ENCODE peak calls at places on chromosome 14, in six cellular contexts. One of them, this sample, is unnamed.

GRCh38 chr14:33933386-33933934 is 17.4 kb downstream of the EGLN3 start:
- DNase-seq in NCI-H2029: peak
- DNase-seq in mucosa of descending colon: no peak
- DNase-seq in mesothelial cell of epicardium: no peak
- DNase-seq in neuronal stem cell: peak
- DNase-seq in AG04450: no peak
- DNase-seq in this sample: no peak

GRCh38 chr14:100592972-100593371 is 5.8 kb upstream of the BEGAIN start:
- DNase-seq in NCI-H2029: no peak
- DNase-seq in mucosa of descending colon: peak
- DNase-seq in mesothelial cell of epicardium: no peak
- DNase-seq in neuronal stem cell: no peak
- DNase-seq in AG04450: no peak
- DNase-seq in this sample: no peak

GRCh38 chr14:88546621-88547385 is 8.0 kb downstream of the PTPN21 start:
- DNase-seq in NCI-H2029: no peak
- DNase-seq in mucosa of descending colon: no peak
- DNase-seq in mesothelial cell of epicardium: no peak
- DNase-seq in neuronal stem cell: no peak
- DNase-seq in AG04450: peak
- DNase-seq in this sample: no peak

GRCh38 chr14:97005908-97006307 is 208.7 kb downstream of the VRK1 start:
- DNase-seq in NCI-H2029: no peak
- DNase-seq in mucosa of descending colon: no peak
- DNase-seq in mesothelial cell of epicardium: no peak
- DNase-seq in neuronal stem cell: no peak
- DNase-seq in AG04450: no peak
- DNase-seq in this sample: no peak

GRCh38 chr14:91154851-91155625 is 41.2 kb downstream of the DGLUCY start:
- DNase-seq in NCI-H2029: peak
- DNase-seq in mucosa of descending colon: peak
- DNase-seq in mesothelial cell of epicardium: no peak
- DNase-seq in neuronal stem cell: no peak
- DNase-seq in AG04450: peak
- DNase-seq in this sample: no peak

GRCh38 chr14:80491131-80491530 is 279.8 kb upstream of the DIO2 start:
- DNase-seq in NCI-H2029: no peak
- DNase-seq in mucosa of descending colon: peak
- DNase-seq in mesothelial cell of epicardium: no peak
- DNase-seq in neuronal stem cell: no peak
- DNase-seq in AG04450: no peak
- DNase-seq in this sample: no peak

GRCh38 chr14:91693342-91693741 is 38.5 kb downstream of the CATSPERB start:
- DNase-seq in NCI-H2029: no peak
- DNase-seq in mucosa of descending colon: no peak
- DNase-seq in mesothelial cell of epicardium: no peak
- DNase-seq in neuronal stem cell: no peak
- DNase-seq in AG04450: no peak
- DNase-seq in this sample: no peak

GRCh38 chr14:72439707-72440106 is 454.2 kb downstream of the DPF3 start:
- DNase-seq in NCI-H2029: no peak
- DNase-seq in mucosa of descending colon: no peak
- DNase-seq in mesothelial cell of epicardium: no peak
- DNase-seq in neuronal stem cell: no peak
- DNase-seq in AG04450: no peak
- DNase-seq in this sample: no peak

GRCh38 chr14:95993768-95994592 is 45.2 kb upstream of the C14orf132 start:
- DNase-seq in NCI-H2029: peak
- DNase-seq in mucosa of descending colon: no peak
- DNase-seq in mesothelial cell of epicardium: no peak
- DNase-seq in neuronal stem cell: peak
- DNase-seq in AG04450: peak
- DNase-seq in this sample: peak

GRCh38 chr14:101783260-101784016 is 21.9 kb downstream of the PPP2R5C start:
- DNase-seq in NCI-H2029: no peak
- DNase-seq in mucosa of descending colon: no peak
- DNase-seq in mesothelial cell of epicardium: no peak
- DNase-seq in neuronal stem cell: no peak
- DNase-seq in AG04450: no peak
- DNase-seq in this sample: no peak

GRCh38 chr14:63853831-63854293 is 1.1 kb downstream of the SYNE2 start:
- DNase-seq in NCI-H2029: no peak
- DNase-seq in mucosa of descending colon: peak
- DNase-seq in mesothelial cell of epicardium: peak
- DNase-seq in neuronal stem cell: peak
- DNase-seq in AG04450: no peak
- DNase-seq in this sample: no peak

GRCh38 chr14:24052656-24053547 is 1.1 kb downstream of the CARMIL3 start:
- DNase-seq in NCI-H2029: no peak
- DNase-seq in mucosa of descending colon: peak
- DNase-seq in mesothelial cell of epicardium: peak
- DNase-seq in neuronal stem cell: no peak
- DNase-seq in AG04450: no peak
- DNase-seq in this sample: no peak

GRCh38 chr14:98514016-98514415 is 758.0 kb downstream of the BCL11B start:
- DNase-seq in NCI-H2029: no peak
- DNase-seq in mucosa of descending colon: no peak
- DNase-seq in mesothelial cell of epicardium: no peak
- DNase-seq in neuronal stem cell: no peak
- DNase-seq in AG04450: no peak
- DNase-seq in this sample: no peak

GRCh38 chr14:64279719-64280668 is 14.2 kb downstream of the ESR2 start:
- DNase-seq in NCI-H2029: no peak
- DNase-seq in mucosa of descending colon: no peak
- DNase-seq in mesothelial cell of epicardium: no peak
- DNase-seq in neuronal stem cell: no peak
- DNase-seq in AG04450: no peak
- DNase-seq in this sample: no peak

GRCh38 chr14:21191261-21191808 is 35.5 kb upstream of the OR5AU1 start:
- DNase-seq in NCI-H2029: no peak
- DNase-seq in mucosa of descending colon: no peak
- DNase-seq in mesothelial cell of epicardium: no peak
- DNase-seq in neuronal stem cell: no peak
- DNase-seq in AG04450: no peak
- DNase-seq in this sample: no peak

GRCh38 chr14:36974985-36975384 is 197.4 kb downstream of the SLC25A21 start:
- DNase-seq in NCI-H2029: no peak
- DNase-seq in mucosa of descending colon: no peak
- DNase-seq in mesothelial cell of epicardium: no peak
- DNase-seq in neuronal stem cell: no peak
- DNase-seq in AG04450: no peak
- DNase-seq in this sample: no peak

GRCh38 chr14:31787377-31787776 is 226.2 kb downstream of the NUBPL start:
- DNase-seq in NCI-H2029: no peak
- DNase-seq in mucosa of descending colon: no peak
- DNase-seq in mesothelial cell of epicardium: no peak
- DNase-seq in neuronal stem cell: no peak
- DNase-seq in AG04450: no peak
- DNase-seq in this sample: no peak

GRCh38 chr14:89455412-89455811 is 38.4 kb upstream of the FOXN3 start:
- DNase-seq in NCI-H2029: no peak
- DNase-seq in mucosa of descending colon: peak
- DNase-seq in mesothelial cell of epicardium: peak
- DNase-seq in neuronal stem cell: no peak
- DNase-seq in AG04450: no peak
- DNase-seq in this sample: no peak

GRCh38 chr14:75648066-75648838 is 12.4 kb downstream of the ERG28 start:
- DNase-seq in NCI-H2029: peak
- DNase-seq in mucosa of descending colon: no peak
- DNase-seq in mesothelial cell of epicardium: no peak
- DNase-seq in neuronal stem cell: no peak
- DNase-seq in AG04450: peak
- DNase-seq in this sample: no peak

GRCh38 chr14:75249251-75249957 is 29.2 kb upstream of the FOS start:
- DNase-seq in NCI-H2029: peak
- DNase-seq in mucosa of descending colon: no peak
- DNase-seq in mesothelial cell of epicardium: no peak
- DNase-seq in neuronal stem cell: no peak
- DNase-seq in AG04450: no peak
- DNase-seq in this sample: no peak

GRCh38 chr14:105430042-105430441 is 10.4 kb downstream of the MTA1 start:
- DNase-seq in NCI-H2029: no peak
- DNase-seq in mucosa of descending colon: no peak
- DNase-seq in mesothelial cell of epicardium: no peak
- DNase-seq in neuronal stem cell: no peak
- DNase-seq in AG04450: no peak
- DNase-seq in this sample: no peak

GRCh38 chr14:34684578-34684977 is 29.8 kb downstream of the CFL2 start:
- DNase-seq in NCI-H2029: no peak
- DNase-seq in mucosa of descending colon: no peak
- DNase-seq in mesothelial cell of epicardium: no peak
- DNase-seq in neuronal stem cell: no peak
- DNase-seq in AG04450: no peak
- DNase-seq in this sample: no peak

GRCh38 chr14:69719501-69719951 is 47.4 kb upstream of the SRSF5 start:
- DNase-seq in NCI-H2029: no peak
- DNase-seq in mucosa of descending colon: no peak
- DNase-seq in mesothelial cell of epicardium: no peak
- DNase-seq in neuronal stem cell: no peak
- DNase-seq in AG04450: peak
- DNase-seq in this sample: no peak

GRCh38 chr14:76763362-76764041 is 2.2 kb downstream of the VASH1 start:
- DNase-seq in NCI-H2029: no peak
- DNase-seq in mucosa of descending colon: no peak
- DNase-seq in mesothelial cell of epicardium: no peak
- DNase-seq in neuronal stem cell: no peak
- DNase-seq in AG04450: no peak
- DNase-seq in this sample: no peak

GRCh38 chr14:33774866-33775519 is 175.9 kb downstream of the EGLN3 start:
- DNase-seq in NCI-H2029: no peak
- DNase-seq in mucosa of descending colon: no peak
- DNase-seq in mesothelial cell of epicardium: no peak
- DNase-seq in neuronal stem cell: no peak
- DNase-seq in AG04450: no peak
- DNase-seq in this sample: no peak

GRCh38 chr14:44531648-44532047 is 24.6 kb upstream of the FSCB start:
- DNase-seq in NCI-H2029: no peak
- DNase-seq in mucosa of descending colon: no peak
- DNase-seq in mesothelial cell of epicardium: no peak
- DNase-seq in neuronal stem cell: no peak
- DNase-seq in AG04450: no peak
- DNase-seq in this sample: no peak

GRCh38 chr14:102096569-102097188 is 9.8 kb upstream of the HSP90AA1 start:
- DNase-seq in NCI-H2029: peak
- DNase-seq in mucosa of descending colon: peak
- DNase-seq in mesothelial cell of epicardium: peak
- DNase-seq in neuronal stem cell: peak
- DNase-seq in AG04450: peak
- DNase-seq in this sample: no peak

GRCh38 chr14:71322660-71323250 is 415.5 kb downstream of the PCNX1 start:
- DNase-seq in NCI-H2029: no peak
- DNase-seq in mucosa of descending colon: no peak
- DNase-seq in mesothelial cell of epicardium: no peak
- DNase-seq in neuronal stem cell: no peak
- DNase-seq in AG04450: no peak
- DNase-seq in this sample: no peak

GRCh38 chr14:68248481-68249255 is 429.1 kb downstream of the RAD51B start:
- DNase-seq in NCI-H2029: peak
- DNase-seq in mucosa of descending colon: peak
- DNase-seq in mesothelial cell of epicardium: no peak
- DNase-seq in neuronal stem cell: peak
- DNase-seq in AG04450: no peak
- DNase-seq in this sample: peak

GRCh38 chr14:61872452-61872851 is 110.2 kb downstream of the SNAPC1 start:
- DNase-seq in NCI-H2029: no peak
- DNase-seq in mucosa of descending colon: no peak
- DNase-seq in mesothelial cell of epicardium: no peak
- DNase-seq in neuronal stem cell: no peak
- DNase-seq in AG04450: no peak
- DNase-seq in this sample: no peak

GRCh38 chr14:54625158-54625557 is 58.2 kb downstream of the SAMD4A start:
- DNase-seq in NCI-H2029: no peak
- DNase-seq in mucosa of descending colon: no peak
- DNase-seq in mesothelial cell of epicardium: no peak
- DNase-seq in neuronal stem cell: no peak
- DNase-seq in AG04450: peak
- DNase-seq in this sample: no peak

This sample was measured in iPS DF 19.7.